ENCODE peak calls at places on chromosomes 16 and 17, in four cellular contexts. H, V, Q and S are unnamed samples.

GRCh38 chr17:3167574-3167973 is 29.7 kb upstream of the OR1A2 start:
- DNase-seq in H (peak; percentile 38), V (no peak), Q (no peak), S (no peak)

GRCh38 chr17:36092228-36092627 is 2.3 kb upstream of the CCL3 start:
- DNase-seq in H (peak; percentile 72), V (no peak), Q (no peak), S (no peak)

GRCh38 chr16:81394416-81394815 is 50.2 kb upstream of the CMIP start:
- DNase-seq in H (no peak), V (no peak), Q (no peak), S (no peak)

GRCh38 chr16:20940864-20941634 is 40.5 kb downstream of the LYRM1 start:
- DNase-seq in H (no peak), V (no peak), Q (no peak), S (no peak)

GRCh38 chr17:2292100-2292499 is 11.5 kb downstream of the SMG6 start:
- DNase-seq in H (no peak), V (no peak), Q (no peak), S (peak; percentile 22)

GRCh38 chr17:231966-232807 is 50.7 kb upstream of the DOC2B start:
- DNase-seq in H (peak; percentile 43), V (no peak), Q (peak; percentile 42), S (no peak)

GRCh38 chr17:75627094-75627493 is 6.1 kb upstream of the SMIM5 start:
- DNase-seq in H (no peak), V (no peak), Q (no peak), S (no peak)

GRCh38 chr17:65261682-65262636 is 124.8 kb downstream of the RGS9 start:
- DNase-seq in H (no peak), V (no peak), Q (no peak), S (peak; percentile 35)

GRCh38 chr16:18816286-18816685 is 14.9 kb upstream of the ARL6IP1 start:
- DNase-seq in H (no peak), V (no peak), Q (no peak), S (no peak)

GRCh38 chr17:32111141-32111771 is 31.0 kb upstream of the RHOT1 start:
- DNase-seq in H (peak; percentile 34), V (peak; percentile 46), Q (peak; percentile 72), S (peak; percentile 41)

GRCh38 chr16:78092755-78093154 is 6.7 kb upstream of the WWOX start:
- DNase-seq in H (no peak), V (no peak), Q (no peak), S (no peak)

GRCh38 chr17:31918701-31919128 is 17.2 kb upstream of the UTP6 start:
- DNase-seq in H (no peak), V (no peak), Q (no peak), S (no peak)

GRCh38 chr16:67872631-67873434 is at the start of gene EDC4:
- DNase-seq in H (peak; percentile 91), V (peak; percentile 67), Q (peak; percentile 94), S (no peak)

GRCh38 chr16:55323637-55324490 is at the start of gene IRX6:
- DNase-seq in H (no peak), V (peak; percentile 65), Q (peak; percentile 90), S (peak; percentile 12)

GRCh38 chr16:88790312-88791150 is 5.5 kb upstream of the PIEZO1 start:
- DNase-seq in H (peak; percentile 50), V (no peak), Q (peak; percentile 61), S (no peak)

GRCh38 chr17:45170976-45171337 is 9.3 kb downstream of the HEXIM2 start:
- DNase-seq in H (no peak), V (peak; percentile 81), Q (peak; percentile 92), S (peak; percentile 98)

GRCh38 chr17:37506678-37507077 is 17.0 kb downstream of the DUSP14 start:
- DNase-seq in H (peak; percentile 56), V (no peak), Q (no peak), S (no peak)

GRCh38 chr16:4338125-4338582 is 13.0 kb downstream of the PAM16 start:
- DNase-seq in H (no peak), V (no peak), Q (peak; percentile 55), S (no peak)

GRCh38 chr16:84331998-84332780 is 36.1 kb upstream of the ATP2C2 start:
- DNase-seq in H (no peak), V (no peak), Q (no peak), S (peak; percentile 43)

GRCh38 chr16:5709889-5710288 is 612.3 kb upstream of the EEF2KMT start:
- DNase-seq in H (peak; percentile 1), V (no peak), Q (no peak), S (no peak)

GRCh38 chr17:34902761-34903325 is 58.4 kb downstream of the CCT6B start:
- DNase-seq in H (no peak), V (no peak), Q (no peak), S (no peak)

GRCh38 chr17:39763046-39763800 is 25.5 kb downstream of the GRB7 start:
- DNase-seq in H (no peak), V (no peak), Q (no peak), S (peak; percentile 76)

GRCh38 chr17:46942441-46943217 is 19.7 kb downstream of the GOSR2 start:
- DNase-seq in H (peak; percentile 65), V (no peak), Q (peak; percentile 81), S (peak; percentile 36)

GRCh38 chr17:59221159-59221847 is 992 bp downstream of the GDPD1 start:
- DNase-seq in H (no peak), V (no peak), Q (no peak), S (no peak)

GRCh38 chr17:39754958-39755549 is 17.3 kb downstream of the GRB7 start:
- DNase-seq in H (peak; percentile 47), V (no peak), Q (peak; percentile 55), S (no peak)

GRCh38 chr16:65281636-65282035 is 159.8 kb upstream of the CDH11 start:
- DNase-seq in H (no peak), V (no peak), Q (no peak), S (no peak)

GRCh38 chr17:37079735-37080134 is 131.0 kb downstream of the AATF start:
- DNase-seq in H (no peak), V (no peak), Q (no peak), S (no peak)

GRCh38 chr16:24515186-24515585 is 24.2 kb upstream of the RBBP6 start:
- DNase-seq in H (no peak), V (no peak), Q (no peak), S (no peak)

GRCh38 chr16:88799569-88800276 is 3.9 kb upstream of the CDT1 start:
- DNase-seq in H (no peak), V (no peak), Q (peak; percentile 38), S (no peak)

GRCh38 chr17:19492140-19492539 is 41.5 kb upstream of the SLC47A1 start:
- DNase-seq in H (no peak), V (no peak), Q (no peak), S (no peak)

GRCh38 chr16:12500771-12501170 is 302.9 kb downstream of the CPPED1 start:
- DNase-seq in H (no peak), V (peak; percentile 26), Q (no peak), S (peak; percentile 2)

GRCh38 chr16:74034862-74035261 is 261.8 kb upstream of the PSMD7 start:
- DNase-seq in H (peak; percentile 10), V (no peak), Q (no peak), S (no peak)

GRCh38 chr17:82056729-82057621 is 5.3 kb downstream of the GPS1 start:
- DNase-seq in H (no peak), V (no peak), Q (peak; percentile 53), S (no peak)

GRCh38 chr17:78997231-78997741 is 12.3 kb downstream of the CANT1 start:
- DNase-seq in H (no peak), V (no peak), Q (no peak), S (peak; percentile 67)

GRCh38 chr16:546909-547770 is 13.1 kb upstream of the PRR35 start:
- DNase-seq in H (no peak), V (peak; percentile 54), Q (peak; percentile 90), S (no peak)
- TF ChIP-seq CTCF in H (no peak), V (no peak), Q (peak; percentile 49), S (peak; percentile 80)

GRCh38 chr17:11296994-11297393 is 56.0 kb downstream of the SHISA6 start:
- DNase-seq in H (peak; percentile 23), V (no peak), Q (no peak), S (no peak)
- TF ChIP-seq CTCF in H (peak; percentile 40), V (no peak), Q (no peak), S (peak; percentile 59)

GRCh38 chr17:67833946-67834631 is 8.8 kb downstream of the BPTF start:
- DNase-seq in H (no peak), V (no peak), Q (no peak), S (no peak)
- TF ChIP-seq CTCF in H (no peak), V (no peak), Q (no peak), S (peak; percentile 10)

GRCh38 chr16:70678121-70678897 is 7.5 kb downstream of the MTSS2 start:
- DNase-seq in H (no peak), V (no peak), Q (peak; percentile 49), S (no peak)

GRCh38 chr16:70678898-70679652 is 6.8 kb downstream of the MTSS2 start:
- DNase-seq in H (no peak), V (no peak), Q (peak; percentile 46), S (no peak)

GRCh38 chr16:70681382-70682238 is 4.2 kb downstream of the MTSS2 start:
- DNase-seq in H (no peak), V (no peak), Q (peak; percentile 45), S (no peak)

GRCh38 chr16:70680495-70681381 is 5.1 kb downstream of the MTSS2 start:
- DNase-seq in H (no peak), V (no peak), Q (peak; percentile 60), S (no peak)

GRCh38 chr16:70679653-70680494 is 6.0 kb downstream of the MTSS2 start:
- DNase-seq in H (no peak), V (no peak), Q (peak; percentile 72), S (no peak)
- TF ChIP-seq CTCF in H (peak; percentile 46), V (no peak), Q (peak; percentile 58), S (peak; percentile 68)

GRCh38 chr16:2428787-2429036 is 535 bp upstream of the CCNF start:
- DNase-seq in H (no peak), V (no peak), Q (no peak), S (no peak)

GRCh38 chr16:2429037-2429770 is at the start of gene CCNF:
- DNase-seq in H (peak; percentile 97), V (peak; percentile 96), Q (peak; percentile 99), S (peak; percentile 86)

GRCh38 chr16:2432286-2432685 is 3.0 kb downstream of the CCNF start:
- DNase-seq in H (no peak), V (no peak), Q (no peak), S (no peak)

GRCh38 chr16:2428051-2428786 is 1.0 kb upstream of the CCNF start:
- DNase-seq in H (peak; percentile 75), V (no peak), Q (no peak), S (no peak)

GRCh38 chr16:2429771-2430663 is 770 bp downstream of the CCNF start:
- DNase-seq in H (peak; percentile 58), V (no peak), Q (peak; percentile 60), S (no peak)
- TF ChIP-seq CTCF in H (peak; percentile 29), V (no peak), Q (no peak), S (peak; percentile 37)

DNA sequence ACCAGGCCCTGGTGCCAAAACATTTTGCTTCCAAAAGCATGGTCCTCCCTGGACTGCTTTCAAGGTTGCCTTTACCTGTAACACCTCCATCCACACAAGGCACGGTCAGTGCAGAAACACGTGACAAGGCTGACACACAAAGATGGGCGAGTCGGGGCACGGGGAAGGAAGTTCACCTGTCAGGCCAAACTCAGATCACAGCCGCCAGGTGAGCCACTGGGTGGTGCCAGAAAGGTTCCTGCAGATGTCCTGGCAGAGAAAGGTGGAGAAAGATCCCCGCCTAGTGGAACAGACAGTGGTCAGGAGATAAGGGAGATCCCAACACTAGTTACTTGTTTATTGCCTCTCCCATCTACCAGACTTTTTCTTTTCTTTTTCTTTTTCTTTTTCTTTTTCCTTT is 155.3 kb downstream of the AIPL1 start:
- DNase-seq in H (peak; percentile 5), V (no peak), Q (no peak), S (peak; percentile 76)
- TF ChIP-seq CTCF in H (peak; percentile 7), V (no peak), Q (no peak), S (peak; percentile 77)